ENCODE peak calls at places on chromosomes 7 and 10, in eight cellular contexts. Z, S, E, C, V, H, P and X are unnamed samples.

GRCh38 chr7:118214051-118214832 is 10.3 kb upstream of the ANKRD7 start:
- DNase-seq in C (peak; percentile 69), S (peak; percentile 37), E (peak; percentile 85), H (no peak), Z (peak; percentile 86), V (peak; percentile 69), P (peak; percentile 82), X (no peak)

GRCh38 chr7:137774793-137775201 is 72.0 kb downstream of the DGKI start:
- DNase-seq in C (no peak), Z (peak; percentile 9), E (no peak), H (no peak), P (peak; percentile 53), V (no peak), S (no peak), X (no peak)

GRCh38 chr7:85600425-85600824 is 413.6 kb upstream of the SEMA3D start:
- DNase-seq in C (no peak), P (peak; percentile 31), V (no peak), E (no peak), Z (no peak), S (no peak), H (peak; percentile 4), X (no peak)

GRCh38 chr7:42359946-42360345 is 122.9 kb upstream of the GLI3 start:
- DNase-seq in P (no peak), S (no peak), V (no peak), H (no peak), E (no peak), C (no peak), Z (no peak), X (no peak)

GRCh38 chr10:48448796-48449195 is 142.3 kb downstream of the MAPK8 start:
- DNase-seq in C (no peak), H (no peak), E (no peak), Z (no peak), V (no peak), P (peak; percentile 21), S (no peak), X (no peak)

GRCh38 chr7:122416316-122416925 is 111.9 kb upstream of the FEZF1 start:
- DNase-seq in H (no peak), P (peak; percentile 28), Z (peak; percentile 10), V (no peak), E (no peak), C (no peak), S (peak; percentile 9), X (no peak)

GRCh38 chr10:85544956-85545355 is 821.6 kb downstream of the GRID1 start:
- DNase-seq in C (no peak), E (no peak), Z (peak; percentile 7), S (no peak), V (no peak), H (no peak), P (no peak), X (no peak)

GRCh38 chr7:31493714-31494181 is 20.1 kb upstream of the ITPRID1 start:
- DNase-seq in E (no peak), C (no peak), S (no peak), V (no peak), Z (peak; percentile 10), H (no peak), P (no peak), X (no peak)

GRCh38 chr10:4159173-4159572 is 374.2 kb upstream of the KLF6 start:
- DNase-seq in P (no peak), E (no peak), C (no peak), H (no peak), Z (no peak), V (no peak), S (no peak), X (no peak)

GRCh38 chr7:28433604-28434254 is 21.4 kb downstream of the CREB5 start:
- DNase-seq in Z (peak; percentile 46), H (peak; percentile 68), V (no peak), E (peak; percentile 77), P (peak; percentile 84), C (no peak), S (no peak), X (no peak)

GRCh38 chr10:89164080-89164479 is 43.0 kb downstream of the CH25H start:
- DNase-seq in S (no peak), P (no peak), H (no peak), Z (no peak), E (no peak), C (no peak), V (no peak), X (no peak)

GRCh38 chr10:53904506-53905241 is 896.4 kb downstream of the PCDH15 start:
- DNase-seq in C (no peak), P (no peak), V (no peak), S (no peak), Z (no peak), H (no peak), E (no peak), X (no peak)